ENCODE peak calls at places on chromosome 4, in five cellular contexts. One of them, this sample, is unnamed.

GRCh38 chr4:139011220-139011950 is 4.2 kb upstream of the NOCT start:
- DNase-seq in IMR-90: no peak
- DNase-seq in H1: no peak
- DNase-seq in neuronal stem cell: no peak
- DNase-seq in mesendoderm: no peak
- DNase-seq in this sample: no peak

GRCh38 chr4:168691621-168692376 is 194.9 kb downstream of the PALLD start:
- DNase-seq in IMR-90: no peak
- DNase-seq in H1: no peak
- DNase-seq in neuronal stem cell: no peak
- DNase-seq in mesendoderm: no peak
- DNase-seq in this sample: no peak

GRCh38 chr4:113355550-113356371 is 306.3 kb downstream of the ANK2 start:
- DNase-seq in IMR-90: peak
- DNase-seq in H1: no peak
- DNase-seq in neuronal stem cell: no peak
- DNase-seq in mesendoderm: peak
- DNase-seq in this sample: peak

GRCh38 chr4:173526724-173527102 is 3.3 kb downstream of the HAND2 start:
- DNase-seq in IMR-90: no peak
- DNase-seq in H1: no peak
- DNase-seq in neuronal stem cell: no peak
- DNase-seq in mesendoderm: no peak
- DNase-seq in this sample: no peak

GRCh38 chr4:161222889-161223288 is 940.9 kb downstream of the FSTL5 start:
- DNase-seq in IMR-90: no peak
- DNase-seq in H1: no peak
- DNase-seq in neuronal stem cell: no peak
- DNase-seq in mesendoderm: no peak
- DNase-seq in this sample: no peak

GRCh38 chr4:20217521-20217920 is 34.2 kb upstream of the SLIT2 start:
- DNase-seq in IMR-90: no peak
- DNase-seq in H1: no peak
- DNase-seq in neuronal stem cell: no peak
- DNase-seq in mesendoderm: no peak
- DNase-seq in this sample: no peak

GRCh38 chr4:163077611-163078010 is 89.1 kb downstream of the NAF1 start:
- DNase-seq in IMR-90: no peak
- DNase-seq in H1: no peak
- DNase-seq in neuronal stem cell: no peak
- DNase-seq in mesendoderm: no peak
- DNase-seq in this sample: no peak

GRCh38 chr4:167100120-167100519 is 134.2 kb downstream of the SPOCK3 start:
- DNase-seq in IMR-90: no peak
- DNase-seq in H1: no peak
- DNase-seq in neuronal stem cell: peak
- DNase-seq in mesendoderm: peak
- DNase-seq in this sample: peak

GRCh38 chr4:139866270-139866962 is 200.8 kb downstream of the MGST2 start:
- DNase-seq in IMR-90: no peak
- DNase-seq in H1: no peak
- DNase-seq in neuronal stem cell: no peak
- DNase-seq in mesendoderm: no peak
- DNase-seq in this sample: no peak

GRCh38 chr4:132180020-132180427 is 969.1 kb upstream of the PCDH10 start:
- DNase-seq in IMR-90: peak
- DNase-seq in H1: no peak
- DNase-seq in neuronal stem cell: no peak
- DNase-seq in mesendoderm: no peak
- DNase-seq in this sample: peak

GRCh38 chr4:123748806-123749205 is 352.2 kb downstream of the SPRY1 start:
- DNase-seq in IMR-90: no peak
- DNase-seq in H1: no peak
- DNase-seq in neuronal stem cell: no peak
- DNase-seq in mesendoderm: peak
- DNase-seq in this sample: no peak

GRCh38 chr4:78057600-78058560 is 757 bp downstream of the FRAS1 start:
- DNase-seq in IMR-90: peak
- DNase-seq in H1: peak
- DNase-seq in neuronal stem cell: peak
- DNase-seq in mesendoderm: peak
- DNase-seq in this sample: peak

GRCh38 chr4:115365185-115365584 is 251.8 kb upstream of the NDST4 start:
- DNase-seq in IMR-90: no peak
- DNase-seq in H1: no peak
- DNase-seq in neuronal stem cell: no peak
- DNase-seq in mesendoderm: no peak
- DNase-seq in this sample: no peak

GRCh38 chr4:6278801-6279197 is 9.1 kb downstream of the WFS1 start:
- DNase-seq in IMR-90: peak
- DNase-seq in H1: no peak
- DNase-seq in neuronal stem cell: no peak
- DNase-seq in mesendoderm: no peak
- DNase-seq in this sample: no peak

GRCh38 chr4:82491251-82491960 is 61.0 kb downstream of the ENOPH1 start:
- DNase-seq in IMR-90: no peak
- DNase-seq in H1: no peak
- DNase-seq in neuronal stem cell: no peak
- DNase-seq in mesendoderm: no peak
- DNase-seq in this sample: no peak

GRCh38 chr4:70518269-70518668 is at the start of gene AMTN:
- DNase-seq in IMR-90: no peak
- DNase-seq in H1: no peak
- DNase-seq in neuronal stem cell: no peak
- DNase-seq in mesendoderm: no peak
- DNase-seq in this sample: no peak

GRCh38 chr4:17168571-17168970 is 270.1 kb upstream of the LDB2 start:
- DNase-seq in IMR-90: peak
- DNase-seq in H1: no peak
- DNase-seq in neuronal stem cell: no peak
- DNase-seq in mesendoderm: peak
- DNase-seq in this sample: peak

GRCh38 chr4:76449362-76449767 is 14.3 kb downstream of the SHROOM3 start:
- DNase-seq in IMR-90: no peak
- DNase-seq in H1: no peak
- DNase-seq in neuronal stem cell: no peak
- DNase-seq in mesendoderm: no peak
- DNase-seq in this sample: no peak

GRCh38 chr4:1822568-1823544 is 29.8 kb downstream of the FGFR3 start:
- DNase-seq in IMR-90: no peak
- DNase-seq in H1: no peak
- DNase-seq in neuronal stem cell: no peak
- DNase-seq in mesendoderm: no peak
- DNase-seq in this sample: no peak

GRCh38 chr4:100087743-100088142 is 102.5 kb downstream of the DDIT4L start:
- DNase-seq in IMR-90: peak
- DNase-seq in H1: no peak
- DNase-seq in neuronal stem cell: no peak
- DNase-seq in mesendoderm: no peak
- DNase-seq in this sample: no peak

GRCh38 chr4:83255584-83255983 is 29.0 kb downstream of the COQ2 start:
- DNase-seq in IMR-90: peak
- DNase-seq in H1: no peak
- DNase-seq in neuronal stem cell: no peak
- DNase-seq in mesendoderm: peak
- DNase-seq in this sample: peak

GRCh38 chr4:128820631-128821119 is 11.2 kb downstream of the JADE1 start:
- DNase-seq in IMR-90: no peak
- DNase-seq in H1: no peak
- DNase-seq in neuronal stem cell: no peak
- DNase-seq in mesendoderm: no peak
- DNase-seq in this sample: no peak

GRCh38 chr4:4865705-4866123 is 6.2 kb downstream of the MSX1 start:
- DNase-seq in IMR-90: no peak
- DNase-seq in H1: no peak
- DNase-seq in neuronal stem cell: no peak
- DNase-seq in mesendoderm: no peak
- DNase-seq in this sample: no peak

GRCh38 chr4:105092356-105092755 is 54.3 kb upstream of the TET2 start:
- DNase-seq in IMR-90: peak
- DNase-seq in H1: no peak
- DNase-seq in neuronal stem cell: no peak
- DNase-seq in mesendoderm: no peak
- DNase-seq in this sample: no peak

GRCh38 chr4:15654556-15655222 is 468 bp downstream of the FBXL5 start:
- DNase-seq in IMR-90: peak
- DNase-seq in H1: no peak
- DNase-seq in neuronal stem cell: no peak
- DNase-seq in mesendoderm: peak
- DNase-seq in this sample: peak

GRCh38 chr4:94650690-94651089 is 107.1 kb upstream of the BMPR1B start:
- DNase-seq in IMR-90: peak
- DNase-seq in H1: no peak
- DNase-seq in neuronal stem cell: no peak
- DNase-seq in mesendoderm: peak
- DNase-seq in this sample: no peak

GRCh38 chr4:146439999-146440398 is 81.7 kb downstream of the SLC10A7 start:
- DNase-seq in IMR-90: no peak
- DNase-seq in H1: no peak
- DNase-seq in neuronal stem cell: no peak
- DNase-seq in mesendoderm: peak
- DNase-seq in this sample: no peak

GRCh38 chr4:168619266-168619631 is 122.4 kb downstream of the PALLD start:
- DNase-seq in IMR-90: peak
- DNase-seq in H1: no peak
- DNase-seq in neuronal stem cell: no peak
- DNase-seq in mesendoderm: no peak
- DNase-seq in this sample: no peak

GRCh38 chr4:147943159-147943638 is 211.3 kb downstream of the ARHGAP10 start:
- DNase-seq in IMR-90: no peak
- DNase-seq in H1: no peak
- DNase-seq in neuronal stem cell: no peak
- DNase-seq in mesendoderm: no peak
- DNase-seq in this sample: no peak

GRCh38 chr4:108044951-108045686 is 55.4 kb downstream of the HADH start:
- DNase-seq in IMR-90: no peak
- DNase-seq in H1: no peak
- DNase-seq in neuronal stem cell: no peak
- DNase-seq in mesendoderm: no peak
- DNase-seq in this sample: no peak

GRCh38 chr4:162408309-162408708 is 244.5 kb upstream of the FSTL5 start:
- DNase-seq in IMR-90: no peak
- DNase-seq in H1: no peak
- DNase-seq in neuronal stem cell: no peak
- DNase-seq in mesendoderm: no peak
- DNase-seq in this sample: no peak

GRCh38 chr4:10348241-10348640 is 109.0 kb downstream of the ZNF518B start:
- DNase-seq in IMR-90: no peak
- DNase-seq in H1: no peak
- DNase-seq in neuronal stem cell: no peak
- DNase-seq in mesendoderm: no peak
- DNase-seq in this sample: no peak

GRCh38 chr4:10353110-10353509 is 104.1 kb downstream of the ZNF518B start:
- DNase-seq in IMR-90: no peak
- DNase-seq in H1: no peak
- DNase-seq in neuronal stem cell: no peak
- DNase-seq in mesendoderm: no peak
- DNase-seq in this sample: no peak

GRCh38 chr4:10354746-10355145 is 102.5 kb downstream of the ZNF518B start:
- DNase-seq in IMR-90: no peak
- DNase-seq in H1: no peak
- DNase-seq in neuronal stem cell: no peak
- DNase-seq in mesendoderm: no peak
- DNase-seq in this sample: no peak

GRCh38 chr4:10354225-10354624 is 103.0 kb downstream of the ZNF518B start:
- DNase-seq in IMR-90: no peak
- DNase-seq in H1: no peak
- DNase-seq in neuronal stem cell: no peak
- DNase-seq in mesendoderm: no peak
- DNase-seq in this sample: no peak
- H3K18ac ChIP-seq in IMR-90: no peak
- H3K18ac ChIP-seq in H1: no peak
- H3K18ac ChIP-seq in neuronal stem cell: no peak
- H3K18ac ChIP-seq in mesendoderm: no peak
- H3K18ac ChIP-seq in this sample: no peak

DNA sequence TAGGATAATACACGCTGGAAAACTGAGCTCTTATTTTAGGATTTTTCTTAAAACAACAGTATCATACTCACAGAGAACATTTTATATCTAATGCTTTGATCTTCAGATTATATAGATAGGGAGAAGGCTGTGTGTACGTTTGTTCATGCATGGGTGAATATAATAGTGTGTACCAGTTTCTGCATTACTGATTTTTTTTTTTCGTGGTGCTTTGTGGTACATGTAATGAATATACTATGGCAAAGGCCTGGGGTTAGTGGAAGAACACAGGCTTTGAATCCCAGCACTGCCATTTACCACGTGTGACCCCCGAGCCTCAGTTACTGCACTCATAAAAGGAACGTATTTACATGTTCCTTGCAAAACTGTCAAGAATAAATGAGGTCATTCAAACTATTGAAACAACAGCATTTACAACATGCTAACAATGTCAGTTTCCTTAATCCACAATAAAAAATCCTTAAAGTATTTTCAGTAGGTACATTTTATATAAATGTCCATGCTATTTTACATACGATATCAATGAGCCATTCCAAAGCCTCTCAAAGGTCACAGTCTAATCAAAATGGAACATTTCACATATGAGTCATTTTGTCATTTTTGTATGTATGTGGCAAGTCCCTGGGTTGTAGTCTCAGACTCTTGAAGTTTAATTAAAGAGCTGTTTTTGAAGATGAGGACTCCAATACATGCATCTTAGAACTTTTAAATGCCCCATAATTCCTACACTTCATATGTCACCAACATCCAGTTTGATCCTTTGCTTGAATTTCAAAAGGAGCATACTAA is 242.9 kb downstream of the PPP3CA start:
- DNase-seq in IMR-90: peak
- DNase-seq in H1: no peak
- DNase-seq in neuronal stem cell: no peak
- DNase-seq in mesendoderm: no peak
- DNase-seq in this sample: no peak
- H3K4me3 ChIP-seq in IMR-90: no peak
- H3K4me3 ChIP-seq in H1: no peak
- H3K4me3 ChIP-seq in neuronal stem cell: no peak
- H3K4me3 ChIP-seq in mesendoderm: no peak
- H3K4me3 ChIP-seq in this sample: no peak

GRCh38 chr4:56466910-56467283 is 520 bp upstream of the SRP72 start:
- DNase-seq in IMR-90: no peak
- DNase-seq in H1: no peak
- DNase-seq in neuronal stem cell: no peak
- DNase-seq in mesendoderm: no peak
- DNase-seq in this sample: no peak
- H2BK120ac ChIP-seq in IMR-90: peak
- H2BK120ac ChIP-seq in H1: no peak
- H2BK120ac ChIP-seq in neuronal stem cell: no peak
- H2BK120ac ChIP-seq in mesendoderm: no peak
- H2BK120ac ChIP-seq in this sample: peak

DNA sequence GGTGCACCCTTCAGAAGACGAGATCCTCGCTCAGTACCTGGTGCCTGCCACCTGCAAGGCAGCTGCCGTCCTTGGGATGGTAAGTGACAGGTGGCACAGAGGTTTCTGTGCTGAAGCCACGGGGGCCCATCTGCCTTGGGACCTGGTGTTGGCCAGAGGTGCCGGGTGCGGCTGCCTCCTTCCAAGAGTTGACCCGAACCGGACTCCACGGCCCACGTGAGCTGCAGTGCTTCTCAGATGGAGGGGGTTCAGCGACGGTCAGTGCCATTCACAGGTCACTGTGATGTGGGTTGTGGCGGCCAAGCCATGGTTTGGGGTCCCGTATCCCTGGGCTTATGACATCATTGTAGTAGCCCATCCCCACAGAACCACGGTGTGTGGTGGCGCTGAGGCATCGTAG is 19.0 kb upstream of the MSANTD1 start:
- DNase-seq in IMR-90: no peak
- DNase-seq in H1: no peak
- DNase-seq in neuronal stem cell: no peak
- DNase-seq in mesendoderm: no peak
- DNase-seq in this sample: no peak
- H3K18ac ChIP-seq in IMR-90: no peak
- H3K18ac ChIP-seq in H1: no peak
- H3K18ac ChIP-seq in neuronal stem cell: no peak
- H3K18ac ChIP-seq in mesendoderm: no peak
- H3K18ac ChIP-seq in this sample: no peak

This sample was measured in mesenchymal stem cell.